ENCODE peak calls at places on chromosomes 16 and 17, in ten cellular contexts. L is IMR-90; P is neural crest cell; F is NCI-H2029 treated with DMSO at 0.1 percent for 48 hours; C is non-pigmented ciliary epithelial cell; U is T-helper 2 cell; K is AG10803; J is pons; X is stimulated activated CD8-positive, alpha-beta memory T cell treated with anti-CD3 and anti-CD28 coated beads, Interleukin-7, amount 100 ng/mL, for 48 hours; T is NCI-H748 treated with DMSO at 0.1 percent for 48 hours. Q is an unnamed sample.

GRCh38 chr17:75069783-75070182 is 18.0 kb upstream of the SLC16A5 start:
- DNase-seq in L (no peak), P (no peak), F (no peak), C (no peak), U (no peak), K (peak; percentile 33), J (no peak), X (no peak), T (no peak), Q (no peak)

GRCh38 chr17:29620271-29620670 is 2.4 kb downstream of the CORO6 start:
- DNase-seq in L (peak; percentile 47), P (no peak), F (no peak), C (no peak), U (no peak), K (peak; percentile 9), J (no peak), X (no peak), T (no peak), Q (no peak)

GRCh38 chr16:21026846-21027245 is 123.8 kb downstream of the DNAH3 start:
- DNase-seq in L (no peak), P (no peak), F (no peak), C (no peak), U (no peak), K (no peak), J (no peak), X (no peak), T (no peak), Q (no peak)

GRCh38 chr16:85619089-85619850 is 6.1 kb downstream of the GSE1 start:
- DNase-seq in L (no peak), P (no peak), F (no peak), C (no peak), U (no peak), K (no peak), J (no peak), X (no peak), T (no peak), Q (no peak)

GRCh38 chr16:29820271-29820701 is at the start of gene MVP:
- DNase-seq in L (peak; percentile 57), P (no peak), F (no peak), C (no peak), U (no peak), K (peak; percentile 70), J (peak; percentile 76), X (no peak), T (no peak), Q (peak; percentile 46)

GRCh38 chr17:78359216-78359935 is 501 bp downstream of the SOCS3 start:
- DNase-seq in L (no peak), P (peak; percentile 33), F (no peak), C (no peak), U (no peak), K (no peak), J (no peak), X (no peak), T (no peak), Q (no peak)

GRCh38 chr17:306536-307294 is 45.9 kb downstream of the RPH3AL start:
- DNase-seq in L (no peak), P (no peak), F (no peak), C (no peak), U (no peak), K (no peak), J (no peak), X (no peak), T (no peak), Q (no peak)

GRCh38 chr17:75688209-75688771 is 21.2 kb downstream of the SAP30BP start:
- DNase-seq in L (no peak), P (no peak), F (no peak), C (no peak), U (no peak), K (peak; percentile 72), J (peak; percentile 48), X (peak; percentile 16), T (no peak), Q (no peak)

GRCh38 chr17:14840616-14841231 is 424.4 kb downstream of the PMP22 start:
- DNase-seq in L (peak; percentile 84), P (no peak), F (no peak), C (no peak), U (no peak), K (peak; percentile 58), J (no peak), X (no peak), T (no peak), Q (no peak)

GRCh38 chr16:70735141-70735979 is 49.5 kb upstream of the MTSS2 start:
- DNase-seq in L (peak; percentile 90), P (no peak), F (no peak), C (peak; percentile 22), U (no peak), K (peak; percentile 98), J (no peak), X (no peak), T (no peak), Q (no peak)

GRCh38 chr16:47458331-47458730 is 2.5 kb downstream of the ITFG1 start:
- DNase-seq in L (no peak), P (no peak), F (no peak), C (no peak), U (no peak), K (no peak), J (no peak), X (no peak), T (no peak), Q (no peak)

GRCh38 chr16:49048557-49048956 is 233.1 kb downstream of the CBLN1 start:
- DNase-seq in L (peak; percentile 1), P (no peak), F (no peak), C (no peak), U (no peak), K (no peak), J (peak; percentile 71), X (no peak), T (no peak), Q (no peak)

GRCh38 chr17:40497704-40498103 is 3.7 kb downstream of the TNS4 start:
- DNase-seq in L (peak; percentile 61), P (no peak), F (no peak), C (no peak), U (no peak), K (peak; percentile 46), J (no peak), X (no peak), T (no peak), Q (no peak)

GRCh38 chr17:28524476-28525415 is 18.6 kb downstream of the FOXN1 start:
- DNase-seq in L (peak; percentile 78), P (no peak), F (no peak), C (peak; percentile 30), U (no peak), K (peak; percentile 39), J (no peak), X (no peak), T (no peak), Q (no peak)

GRCh38 chr17:9926150-9926804 is 21.2 kb upstream of the RCVRN start:
- DNase-seq in L (no peak), P (no peak), F (no peak), C (no peak), U (no peak), K (no peak), J (no peak), X (no peak), T (no peak), Q (no peak)

GRCh38 chr16:12054868-12055267 is 78.3 kb downstream of the SNX29 start:
- DNase-seq in L (no peak), P (no peak), F (no peak), C (no peak), U (no peak), K (no peak), J (no peak), X (no peak), T (no peak), Q (no peak)

GRCh38 chr16:89410794-89411309 is 79.5 kb downstream of the ANKRD11 start:
- DNase-seq in L (peak; percentile 86), P (no peak), F (peak; percentile 11), C (peak; percentile 72), U (no peak), K (peak; percentile 87), J (peak; percentile 68), X (no peak), T (no peak), Q (no peak)

GRCh38 chr16:619476-620100 is 11.2 kb upstream of the WFIKKN1 start:
- DNase-seq in L (no peak), P (no peak), F (no peak), C (no peak), U (no peak), K (no peak), J (no peak), X (no peak), T (no peak), Q (no peak)

GRCh38 chr16:79928142-79928735 is 327.7 kb upstream of the MAF start:
- DNase-seq in L (no peak), P (no peak), F (no peak), C (no peak), U (no peak), K (no peak), J (no peak), X (no peak), T (no peak), Q (no peak)

GRCh38 chr16:49690778-49691177 is 165.1 kb downstream of the ZNF423 start:
- DNase-seq in L (no peak), P (no peak), F (no peak), C (no peak), U (no peak), K (no peak), J (no peak), X (no peak), T (no peak), Q (no peak)

Q was measured in C1 segment of cervical spinal cord.